ENCODE peak calls at places on chromosomes 12 and 14, in nine cellular contexts. U, X, C, I, J, W, O, R and F are unnamed samples.

GRCh38 chr12:124828264-124829007 is 35.2 kb downstream of the SCARB1 start:
- DNase-seq in U (no peak), X (no peak), C (peak), I (no peak), J (no peak), W (no peak), O (no peak), R (peak), F (no peak)

GRCh38 chr14:89086060-89086382 is 261.6 kb downstream of the TTC8 start:
- DNase-seq in U (no peak), X (no peak), C (no peak), I (no peak), J (no peak), W (no peak), O (no peak), R (no peak), F (no peak)

GRCh38 chr14:25833341-25834121 is 764.3 kb downstream of the NOVA1 start:
- DNase-seq in U (no peak), X (no peak), C (peak), I (peak), J (peak), W (no peak), O (peak), R (peak), F (peak)

GRCh38 chr12:2691001-2691339 is 103.8 kb upstream of the FKBP4 start:
- DNase-seq in U (no peak), X (peak), C (no peak), I (peak), J (peak), W (no peak), O (peak), R (peak), F (peak)

GRCh38 chr14:93832665-93833064 is 44.4 kb upstream of the PRIMA1 start:
- DNase-seq in U (no peak), X (no peak), C (peak), I (no peak), J (no peak), W (no peak), O (no peak), R (no peak), F (no peak)

GRCh38 chr14:51792819-51793218 is 67.6 kb upstream of the GNG2 start:
- DNase-seq in U (no peak), X (no peak), C (no peak), I (peak), J (no peak), W (no peak), O (no peak), R (peak), F (no peak)

GRCh38 chr14:20934148-20934762 is 21.0 kb upstream of the RNASE2 start:
- DNase-seq in U (no peak), X (no peak), C (peak), I (peak), J (peak), W (no peak), O (peak), R (no peak), F (no peak)

GRCh38 chr12:104573-105081 is 38.1 kb downstream of the IQSEC3 start:
- DNase-seq in U (no peak), X (no peak), C (no peak), I (no peak), J (peak), W (no peak), O (peak), R (no peak), F (no peak)

GRCh38 chr14:49972840-49973239 is 80.0 kb downstream of the ARF6 start:
- DNase-seq in U (no peak), X (no peak), C (peak), I (peak), J (no peak), W (peak), O (no peak), R (peak), F (peak)

GRCh38 chr14:92735344-92735743 is 13.1 kb downstream of the LGMN start:
- DNase-seq in U (no peak), X (no peak), C (no peak), I (no peak), J (no peak), W (no peak), O (no peak), R (no peak), F (no peak)

GRCh38 chr12:61713121-61713520 is 547.1 kb upstream of the USP15 start:
- DNase-seq in U (no peak), X (no peak), C (no peak), I (no peak), J (no peak), W (no peak), O (no peak), R (no peak), F (peak)